ENCODE peak calls at places on chromosome 19, in six cellular contexts. E is NCI-H1436, K is EL, Y is GM20000, H is GM04504, I is AML-193. R is an unnamed sample.

GRCh38 chr19:45213031-45213430 is 32.2 kb downstream of the EXOC3L2 start:
- DNase-seq in H (no peak), K (no peak), E (no peak), Y (no peak), I (no peak), R (no peak)

GRCh38 chr19:38514812-38515633 is 81.5 kb downstream of the RYR1 start:
- DNase-seq in Y (peak), K (peak), I (peak), E (peak), H (peak), R (peak)

GRCh38 chr19:14271830-14272229 is 65.9 kb upstream of the ADGRL1 start:
- DNase-seq in I (no peak), K (no peak), Y (peak), H (no peak), E (no peak), R (no peak)

GRCh38 chr19:55112781-55113569 is 4.5 kb downstream of the PPP1R12C start:
- DNase-seq in E (no peak), I (no peak), H (no peak), K (peak), Y (peak), R (no peak)

GRCh38 chr19:50361290-50362029 is 4.0 kb downstream of the NAPSA start:
- DNase-seq in K (no peak), H (no peak), Y (no peak), E (no peak), I (no peak), R (no peak)

GRCh38 chr19:48918801-48919247 is 14.7 kb upstream of the DHDH start:
- DNase-seq in Y (no peak), I (no peak), E (peak), H (no peak), K (peak), R (peak)

GRCh38 chr19:18428173-18428836 is 9.1 kb downstream of the SSBP4 start:
- DNase-seq in K (no peak), E (no peak), Y (no peak), H (no peak), I (no peak), R (no peak)

GRCh38 chr19:15551183-15552004 is 43.1 kb downstream of the CYP4F22 start:
- DNase-seq in I (no peak), E (peak), H (no peak), K (peak), Y (peak), R (peak)

GRCh38 chr19:35852029-35852780 is at the start of gene NPHS1:
- DNase-seq in E (no peak), H (no peak), Y (no peak), I (no peak), K (no peak), R (no peak)

GRCh38 chr19:18477974-18478373 is 40.0 kb upstream of the ISYNA1 start:
- DNase-seq in Y (no peak), E (no peak), K (no peak), H (no peak), I (no peak), R (no peak)

GRCh38 chr19:13619203-13619632 is 112.9 kb upstream of the CACNA1A start:
- DNase-seq in K (no peak), E (no peak), H (peak), I (no peak), Y (no peak), R (no peak)

GRCh38 chr19:39924952-39925351 is 9.5 kb downstream of the FCGBP start:
- DNase-seq in K (no peak), Y (no peak), E (no peak), H (no peak), I (no peak), R (no peak)

GRCh38 chr19:29779921-29780320 is 31.9 kb upstream of the CCNE1 start:
- DNase-seq in Y (no peak), I (no peak), H (no peak), K (no peak), E (no peak), R (no peak)

GRCh38 chr19:33248954-33249613 is 23.4 kb upstream of the SLC7A10 start:
- DNase-seq in E (no peak), H (no peak), I (peak), Y (no peak), K (peak), R (no peak)

GRCh38 chr19:30898353-30899103 is 450.7 kb downstream of the TSHZ3 start:
- DNase-seq in K (no peak), E (no peak), H (no peak), I (no peak), Y (no peak), R (no peak)

GRCh38 chr19:40614595-40615411 is 13.6 kb downstream of the LTBP4 start:
- DNase-seq in K (peak), Y (peak), E (no peak), H (peak), I (no peak), R (peak)

GRCh38 chr19:10346509-10346908 is 7.1 kb upstream of the ICAM3 start:
- DNase-seq in K (no peak), I (peak), H (no peak), Y (no peak), E (no peak), R (no peak)

GRCh38 chr19:12478234-12478941 is 6.2 kb downstream of the ZNF709 start:
- DNase-seq in Y (no peak), K (no peak), I (no peak), E (no peak), H (no peak), R (no peak)

GRCh38 chr19:18292460-18292809 is 11.0 kb upstream of the JUND start:
- DNase-seq in K (no peak), I (no peak), Y (no peak), H (no peak), E (no peak), R (peak)

GRCh38 chr19:45638930-45639729 is at the start of gene EML2:
- DNase-seq in K (peak), E (peak), H (no peak), Y (peak), I (no peak), R (peak)

GRCh38 chr19:29843180-29844051 is 31.6 kb downstream of the CCNE1 start:
- DNase-seq in H (no peak), I (no peak), K (no peak), E (no peak), Y (no peak), R (peak)

GRCh38 chr19:19637186-19637522 is 6.3 kb downstream of the GMIP start:
- DNase-seq in E (no peak), Y (no peak), I (no peak), K (no peak), H (no peak), R (no peak)

GRCh38 chr19:39705578-39706188 is 1.4 kb downstream of the LGALS14 start:
- DNase-seq in E (no peak), I (no peak), K (no peak), Y (peak), H (no peak), R (no peak)

GRCh38 chr19:41541990-41542584 is 33.9 kb upstream of the CEACAM21 start:
- DNase-seq in Y (no peak), E (peak), H (no peak), K (peak), I (peak), R (no peak)

GRCh38 chr19:12194827-12195500 is 32.1 kb downstream of the ZNF136 start:
- DNase-seq in Y (no peak), H (no peak), E (no peak), K (no peak), I (no peak), R (peak)

GRCh38 chr19:51027126-51027806 is 850 bp upstream of the KLK11 start:
- DNase-seq in Y (no peak), I (no peak), K (no peak), H (no peak), E (no peak), R (no peak)

GRCh38 chr19:17982430-17982829 is 15.5 kb downstream of the KCNN1 start:
- DNase-seq in H (no peak), K (no peak), Y (no peak), I (no peak), E (no peak), R (no peak)

GRCh38 chr19:35549879-35550523 is 4.6 kb downstream of the TMEM147 start:
- DNase-seq in H (no peak), E (no peak), I (no peak), Y (no peak), K (no peak), R (no peak)

GRCh38 chr19:41918653-41919244 is 9.5 kb downstream of the ERFL start:
- DNase-seq in I (no peak), E (no peak), H (no peak), K (no peak), Y (no peak), R (no peak)

GRCh38 chr19:6260912-6261636 is 18.7 kb downstream of the MLLT1 start:
- DNase-seq in H (no peak), Y (no peak), E (no peak), K (peak), I (no peak), R (peak)

GRCh38 chr19:55258476-55258827 is 365 bp downstream of the PPP6R1 start:
- DNase-seq in I (no peak), K (no peak), H (no peak), E (peak), Y (peak), R (peak)

GRCh38 chr19:17109962-17110598 is 34.5 kb downstream of the MYO9B start:
- DNase-seq in Y (peak), I (peak), E (no peak), H (no peak), K (no peak), R (no peak)

GRCh38 chr19:45231891-45232290 is 13.3 kb downstream of the EXOC3L2 start:
- DNase-seq in Y (no peak), E (no peak), I (no peak), K (peak), H (no peak), R (peak)

GRCh38 chr19:2624537-2625091 is 77.9 kb downstream of the GNG7 start:
- DNase-seq in H (no peak), E (no peak), Y (peak), I (no peak), K (no peak), R (no peak)

R was measured in hepatic stellate cell.